ENCODE peak calls at places on chromosomes 5 and 9, in nine cellular contexts. One of them, this sample, is unnamed.

GRCh38 chr5:643811-644271 is 31.7 kb downstream of the CEP72 start:
- DNase-seq in NCI-H345: peak
- DNase-seq in GM04504: no peak
- DNase-seq in fibroblast of pulmonary artery: no peak
- DNase-seq in NCI-H1105: no peak
- DNase-seq in T-helper 1 cell: no peak
- DNase-seq in lung microvascular endothelial cell: no peak
- DNase-seq in CD8-positive, alpha-beta memory T cell: no peak
- DNase-seq in small intestine: no peak
- DNase-seq in this sample: no peak

GRCh38 chr5:8213701-8214240 is 344.8 kb downstream of the MTRR start:
- DNase-seq in NCI-H345: no peak
- DNase-seq in GM04504: no peak
- DNase-seq in fibroblast of pulmonary artery: no peak
- DNase-seq in NCI-H1105: no peak
- DNase-seq in T-helper 1 cell: no peak
- DNase-seq in lung microvascular endothelial cell: no peak
- DNase-seq in CD8-positive, alpha-beta memory T cell: no peak
- DNase-seq in small intestine: no peak
- DNase-seq in this sample: no peak

GRCh38 chr5:62614355-62614754 is 35.7 kb downstream of the LRRC70 start:
- DNase-seq in NCI-H345: no peak
- DNase-seq in GM04504: no peak
- DNase-seq in fibroblast of pulmonary artery: no peak
- DNase-seq in NCI-H1105: no peak
- DNase-seq in T-helper 1 cell: no peak
- DNase-seq in lung microvascular endothelial cell: no peak
- DNase-seq in CD8-positive, alpha-beta memory T cell: no peak
- DNase-seq in small intestine: no peak
- DNase-seq in this sample: no peak

GRCh38 chr5:98309785-98310566 is 463.5 kb upstream of the RGMB start:
- DNase-seq in NCI-H345: peak
- DNase-seq in GM04504: peak
- DNase-seq in fibroblast of pulmonary artery: peak
- DNase-seq in NCI-H1105: no peak
- DNase-seq in T-helper 1 cell: no peak
- DNase-seq in lung microvascular endothelial cell: peak
- DNase-seq in CD8-positive, alpha-beta memory T cell: no peak
- DNase-seq in small intestine: no peak
- DNase-seq in this sample: no peak

GRCh38 chr5:33637011-33637410 is 196.2 kb downstream of the TARS1 start:
- DNase-seq in NCI-H345: no peak
- DNase-seq in GM04504: no peak
- DNase-seq in fibroblast of pulmonary artery: no peak
- DNase-seq in NCI-H1105: no peak
- DNase-seq in T-helper 1 cell: no peak
- DNase-seq in lung microvascular endothelial cell: no peak
- DNase-seq in CD8-positive, alpha-beta memory T cell: no peak
- DNase-seq in small intestine: no peak
- DNase-seq in this sample: no peak

GRCh38 chr5:67363195-67363594 is 166.6 kb upstream of the CD180 start:
- DNase-seq in NCI-H345: no peak
- DNase-seq in GM04504: no peak
- DNase-seq in fibroblast of pulmonary artery: peak
- DNase-seq in NCI-H1105: no peak
- DNase-seq in T-helper 1 cell: no peak
- DNase-seq in lung microvascular endothelial cell: no peak
- DNase-seq in CD8-positive, alpha-beta memory T cell: no peak
- DNase-seq in small intestine: no peak
- DNase-seq in this sample: no peak

GRCh38 chr5:112534067-112534466 is 115.0 kb upstream of the EPB41L4A start:
- DNase-seq in NCI-H345: no peak
- DNase-seq in GM04504: no peak
- DNase-seq in fibroblast of pulmonary artery: no peak
- DNase-seq in NCI-H1105: no peak
- DNase-seq in T-helper 1 cell: no peak
- DNase-seq in lung microvascular endothelial cell: no peak
- DNase-seq in CD8-positive, alpha-beta memory T cell: no peak
- DNase-seq in small intestine: no peak
- DNase-seq in this sample: no peak

GRCh38 chr9:126705311-126705766 is 91.6 kb downstream of the LMX1B start:
- DNase-seq in NCI-H345: peak
- DNase-seq in GM04504: no peak
- DNase-seq in fibroblast of pulmonary artery: peak
- DNase-seq in NCI-H1105: peak
- DNase-seq in T-helper 1 cell: peak
- DNase-seq in lung microvascular endothelial cell: peak
- DNase-seq in CD8-positive, alpha-beta memory T cell: peak
- DNase-seq in small intestine: peak
- DNase-seq in this sample: peak

GRCh38 chr5:34719029-34719428 is 62.9 kb downstream of the RAI14 start:
- DNase-seq in NCI-H345: no peak
- DNase-seq in GM04504: no peak
- DNase-seq in fibroblast of pulmonary artery: no peak
- DNase-seq in NCI-H1105: no peak
- DNase-seq in T-helper 1 cell: no peak
- DNase-seq in lung microvascular endothelial cell: peak
- DNase-seq in CD8-positive, alpha-beta memory T cell: no peak
- DNase-seq in small intestine: no peak
- DNase-seq in this sample: no peak

GRCh38 chr5:458547-459353 is 15.8 kb downstream of the EXOC3 start:
- DNase-seq in NCI-H345: no peak
- DNase-seq in GM04504: peak
- DNase-seq in fibroblast of pulmonary artery: peak
- DNase-seq in NCI-H1105: no peak
- DNase-seq in T-helper 1 cell: no peak
- DNase-seq in lung microvascular endothelial cell: peak
- DNase-seq in CD8-positive, alpha-beta memory T cell: no peak
- DNase-seq in small intestine: no peak
- DNase-seq in this sample: no peak

GRCh38 chr5:116046823-116047222 is 14.6 kb downstream of the ARL14EPL start:
- DNase-seq in NCI-H345: no peak
- DNase-seq in GM04504: no peak
- DNase-seq in fibroblast of pulmonary artery: no peak
- DNase-seq in NCI-H1105: no peak
- DNase-seq in T-helper 1 cell: no peak
- DNase-seq in lung microvascular endothelial cell: no peak
- DNase-seq in CD8-positive, alpha-beta memory T cell: no peak
- DNase-seq in small intestine: no peak
- DNase-seq in this sample: no peak

GRCh38 chr9:129487658-129488483 is 133.0 kb downstream of the C9orf50 start:
- DNase-seq in NCI-H345: peak
- DNase-seq in GM04504: no peak
- DNase-seq in fibroblast of pulmonary artery: peak
- DNase-seq in NCI-H1105: peak
- DNase-seq in T-helper 1 cell: peak
- DNase-seq in lung microvascular endothelial cell: peak
- DNase-seq in CD8-positive, alpha-beta memory T cell: no peak
- DNase-seq in small intestine: peak
- DNase-seq in this sample: no peak

GRCh38 chr9:87546704-87547103 is 49.0 kb downstream of the DAPK1 start:
- DNase-seq in NCI-H345: no peak
- DNase-seq in GM04504: no peak
- DNase-seq in fibroblast of pulmonary artery: peak
- DNase-seq in NCI-H1105: no peak
- DNase-seq in T-helper 1 cell: no peak
- DNase-seq in lung microvascular endothelial cell: no peak
- DNase-seq in CD8-positive, alpha-beta memory T cell: no peak
- DNase-seq in small intestine: no peak
- DNase-seq in this sample: peak

GRCh38 chr9:131097948-131098278 is 1.6 kb downstream of the AIF1L start:
- DNase-seq in NCI-H345: no peak
- DNase-seq in GM04504: no peak
- DNase-seq in fibroblast of pulmonary artery: no peak
- DNase-seq in NCI-H1105: no peak
- DNase-seq in T-helper 1 cell: no peak
- DNase-seq in lung microvascular endothelial cell: no peak
- DNase-seq in CD8-positive, alpha-beta memory T cell: no peak
- DNase-seq in small intestine: no peak
- DNase-seq in this sample: no peak

GRCh38 chr5:173327084-173327947 is 898 bp downstream of the STC2 start:
- DNase-seq in NCI-H345: no peak
- DNase-seq in GM04504: no peak
- DNase-seq in fibroblast of pulmonary artery: peak
- DNase-seq in NCI-H1105: no peak
- DNase-seq in T-helper 1 cell: no peak
- DNase-seq in lung microvascular endothelial cell: peak
- DNase-seq in CD8-positive, alpha-beta memory T cell: no peak
- DNase-seq in small intestine: no peak
- DNase-seq in this sample: no peak

GRCh38 chr9:116629700-116630099 is 57.4 kb upstream of the TRIM32 start:
- DNase-seq in NCI-H345: no peak
- DNase-seq in GM04504: no peak
- DNase-seq in fibroblast of pulmonary artery: no peak
- DNase-seq in NCI-H1105: no peak
- DNase-seq in T-helper 1 cell: no peak
- DNase-seq in lung microvascular endothelial cell: no peak
- DNase-seq in CD8-positive, alpha-beta memory T cell: no peak
- DNase-seq in small intestine: no peak
- DNase-seq in this sample: no peak

GRCh38 chr9:13278023-13278367 is 1.5 kb downstream of the MPDZ start:
- DNase-seq in NCI-H345: no peak
- DNase-seq in GM04504: no peak
- DNase-seq in fibroblast of pulmonary artery: peak
- DNase-seq in NCI-H1105: no peak
- DNase-seq in T-helper 1 cell: no peak
- DNase-seq in lung microvascular endothelial cell: no peak
- DNase-seq in CD8-positive, alpha-beta memory T cell: no peak
- DNase-seq in small intestine: no peak
- DNase-seq in this sample: no peak

GRCh38 chr9:69809304-69809863 is 11.2 kb upstream of the CFAP95 start:
- DNase-seq in NCI-H345: no peak
- DNase-seq in GM04504: peak
- DNase-seq in fibroblast of pulmonary artery: peak
- DNase-seq in NCI-H1105: no peak
- DNase-seq in T-helper 1 cell: no peak
- DNase-seq in lung microvascular endothelial cell: peak
- DNase-seq in CD8-positive, alpha-beta memory T cell: no peak
- DNase-seq in small intestine: no peak
- DNase-seq in this sample: no peak

GRCh38 chr5:30832519-30832918 is 361.0 kb upstream of the CDH6 start:
- DNase-seq in NCI-H345: peak
- DNase-seq in GM04504: no peak
- DNase-seq in fibroblast of pulmonary artery: peak
- DNase-seq in NCI-H1105: no peak
- DNase-seq in T-helper 1 cell: no peak
- DNase-seq in lung microvascular endothelial cell: no peak
- DNase-seq in CD8-positive, alpha-beta memory T cell: no peak
- DNase-seq in small intestine: no peak
- DNase-seq in this sample: no peak

GRCh38 chr5:61943718-61944117 is 362.3 kb upstream of the KIF2A start:
- DNase-seq in NCI-H345: no peak
- DNase-seq in GM04504: no peak
- DNase-seq in fibroblast of pulmonary artery: no peak
- DNase-seq in NCI-H1105: no peak
- DNase-seq in T-helper 1 cell: no peak
- DNase-seq in lung microvascular endothelial cell: no peak
- DNase-seq in CD8-positive, alpha-beta memory T cell: no peak
- DNase-seq in small intestine: no peak
- DNase-seq in this sample: no peak